ENCODE peak calls at places on chromosomes 11 and 22, in seven cellular contexts. N is brain microvascular endothelial cell, E is tibial nerve, Y is A549, Z is upper lobe of right lung, H is IMR-90, K is HCT116. Q is an unnamed sample.

GRCh38 chr11:19076744-19077589 is 16.4 kb upstream of the MRGPRX2 start:
- DNase-seq in E (no peak), K (peak; percentile 31), Y (peak; percentile 39), Z (peak; percentile 71), N (peak; percentile 48), H (peak; percentile 19), Q (no peak)

GRCh38 chr11:104946907-104947306 is 21.5 kb downstream of the CASP4 start:
- DNase-seq in H (peak; percentile 59), Y (peak; percentile 45), E (no peak), N (peak; percentile 47), K (peak; percentile 35), Z (no peak), Q (peak; percentile 18)

GRCh38 chr22:49777569-49778250 is 50.0 kb downstream of the BRD1 start:
- DNase-seq in E (no peak), Y (no peak), K (no peak), N (no peak), H (no peak), Z (no peak), Q (no peak)

GRCh38 chr11:762421-763072 is 14.7 kb downstream of the GATD1 start:
- DNase-seq in Z (no peak), N (peak; percentile 33), E (no peak), H (peak; percentile 74), K (peak; percentile 72), Y (peak; percentile 71), Q (no peak)

GRCh38 chr22:30826670-30827355 is 132.1 kb downstream of the OSBP2 start:
- DNase-seq in H (no peak), K (no peak), Z (peak; percentile 40), N (no peak), Y (no peak), E (no peak), Q (no peak)

GRCh38 chr22:47878460-47878859 is 1116.0 kb downstream of the TBC1D22A start:
- DNase-seq in N (no peak), Y (no peak), Z (no peak), H (no peak), K (no peak), E (no peak), Q (no peak)

GRCh38 chr11:118295199-118295598 is 9.3 kb upstream of the CD3E start:
- DNase-seq in K (no peak), H (no peak), Y (no peak), N (no peak), E (no peak), Z (no peak), Q (no peak)

GRCh38 chr11:69711824-69712801 is 8.3 kb upstream of the FGF19 start:
- DNase-seq in Y (no peak), E (no peak), K (peak; percentile 75), Z (no peak), N (no peak), H (no peak), Q (no peak)

GRCh38 chr11:61777234-61778090 is 14.9 kb downstream of the TMEM258 start:
- DNase-seq in E (no peak), K (no peak), H (no peak), N (no peak), Z (no peak), Y (no peak), Q (no peak)

GRCh38 chr22:38971202-38971601 is 10.9 kb upstream of the APOBEC3B start:
- DNase-seq in K (no peak), Y (no peak), E (no peak), N (no peak), Z (no peak), H (no peak), Q (no peak)

GRCh38 chr11:67400942-67401494 is 640 bp downstream of the PPP1CA start:
- DNase-seq in H (no peak), N (no peak), K (no peak), Z (no peak), E (no peak), Y (no peak), Q (no peak)

GRCh38 chr11:114079406-114080072 is 20.0 kb downstream of the ZBTB16 start:
- DNase-seq in N (no peak), Y (no peak), E (no peak), Z (no peak), H (no peak), K (no peak), Q (no peak)

GRCh38 chr11:95895815-95896214 is 28.1 kb downstream of the MTMR2 start:
- DNase-seq in K (no peak), N (no peak), E (no peak), H (no peak), Y (no peak), Z (no peak), Q (no peak)

GRCh38 chr22:50473855-50474671 is 772 bp downstream of the SBF1 start:
- DNase-seq in Z (peak; percentile 79), E (no peak), K (no peak), N (peak; percentile 55), Y (no peak), H (peak; percentile 67), Q (no peak)

GRCh38 chr11:37811349-37811748 is 1213.3 kb upstream of the RAG2 start:
- DNase-seq in Z (peak; percentile 42), N (no peak), Y (no peak), E (no peak), H (no peak), K (no peak), Q (no peak)

GRCh38 chr11:95066721-95067041 is at the start of gene SRSF8:
- DNase-seq in Y (no peak), E (no peak), H (no peak), Z (no peak), K (peak; percentile 71), N (no peak), Q (no peak)

GRCh38 chr11:70423523-70424505 is 25.5 kb downstream of the CTTN start:
- DNase-seq in H (peak; percentile 91), N (peak; percentile 94), E (no peak), K (no peak), Z (no peak), Y (peak; percentile 20), Q (no peak)

GRCh38 chr22:19806213-19807160 is 45.9 kb downstream of the TBX1 start:
- DNase-seq in K (peak; percentile 38), E (peak; percentile 26), Y (peak; percentile 42), Z (peak; percentile 87), N (no peak), H (no peak), Q (no peak)

GRCh38 chr22:45302047-45302446 is 7.7 kb upstream of the FAM118A start:
- DNase-seq in Z (no peak), K (no peak), H (peak; percentile 88), Y (peak; percentile 57), E (no peak), N (peak; percentile 67), Q (no peak)

GRCh38 chr11:67252831-67253239 is 13.4 kb upstream of the GRK2 start:
- DNase-seq in Z (no peak), Y (peak; percentile 80), N (peak; percentile 22), H (peak; percentile 36), E (no peak), K (no peak), Q (no peak)

GRCh38 chr11:13216019-13217006 is 61.3 kb upstream of the BMAL1 start:
- DNase-seq in K (peak; percentile 94), N (peak; percentile 97), H (peak; percentile 98), Y (peak; percentile 90), Z (no peak), E (no peak), Q (no peak)

GRCh38 chr11:133951484-133952198 is 5.1 kb downstream of the IGSF9B start:
- DNase-seq in E (no peak), N (peak; percentile 12), Y (no peak), H (peak; percentile 4), Z (no peak), K (no peak), Q (no peak)

GRCh38 chr11:115333106-115333505 is 171.1 kb downstream of the CADM1 start:
- DNase-seq in E (no peak), K (no peak), H (peak; percentile 65), N (no peak), Z (no peak), Y (no peak), Q (no peak)

GRCh38 chr11:116533186-116533825 is 239.5 kb downstream of the BUD13 start:
- DNase-seq in Y (no peak), E (no peak), K (no peak), H (no peak), Z (peak; percentile 34), N (no peak), Q (no peak)
- TF ChIP-seq CTCF in Y (no peak), E (no peak), K (peak; percentile 5), H (no peak), Z (no peak), N (peak; percentile 2), Q (no peak)

DNA sequence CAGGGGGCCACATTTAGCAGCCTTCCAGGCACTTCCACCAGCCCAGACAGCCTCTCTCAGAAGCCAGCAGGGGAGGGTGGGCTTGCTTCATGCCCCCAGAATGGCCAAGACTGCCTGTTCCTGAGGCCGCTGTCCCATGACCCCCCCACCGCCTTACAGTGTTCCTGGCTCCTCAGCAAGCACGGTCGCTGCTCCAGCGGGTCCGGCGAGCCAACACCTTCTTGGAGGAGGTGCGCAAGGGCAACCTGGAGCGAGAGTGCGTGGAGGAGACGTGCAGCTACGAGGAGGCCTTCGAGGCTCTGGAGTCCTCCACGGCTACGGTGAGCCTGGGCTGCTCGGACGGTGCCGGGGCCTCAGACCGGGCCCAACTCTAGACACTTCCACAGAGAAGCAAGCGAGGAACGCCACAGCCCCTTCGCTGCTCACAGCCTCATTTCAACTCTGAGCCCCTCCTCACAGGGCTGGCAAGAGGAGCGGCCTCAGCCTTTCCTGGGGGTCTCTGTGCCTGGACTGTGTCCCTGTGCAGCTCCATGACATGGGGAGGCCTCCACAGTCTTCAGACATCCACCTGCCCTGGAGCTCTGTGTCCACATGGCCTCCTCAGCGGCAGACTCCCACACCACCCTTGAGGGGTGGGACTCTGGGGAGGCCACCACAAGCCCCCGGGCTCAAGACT is 668 bp downstream of the F2 start:
- DNase-seq in E (no peak), H (no peak), K (no peak), Z (no peak), N (no peak), Y (no peak), Q (no peak)
- H3K4me3 ChIP-seq in E (no peak overlapping the region), H (no peak overlapping the region), K (no peak overlapping the region), Z (no peak overlapping the region), N (no peak overlapping the region), Y (no peak overlapping the region), Q (no peak overlapping the region)

GRCh38 chr11:130198292-130198691 is 38.7 kb downstream of the ST14 start:
- DNase-seq in N (no peak), Y (no peak), K (no peak), E (no peak), Z (no peak), H (no peak), Q (no peak)

GRCh38 chr11:130201026-130201425 is 41.4 kb downstream of the ST14 start:
- DNase-seq in K (no peak), Z (no peak), Y (no peak), E (no peak), N (no peak), H (no peak), Q (no peak)

GRCh38 chr11:130197386-130198035 is 37.9 kb downstream of the ST14 start:
- DNase-seq in H (no peak), E (no peak), Z (no peak), K (no peak), Y (no peak), N (no peak), Q (no peak)

GRCh38 chr11:130199792-130200191 is 40.2 kb downstream of the ST14 start:
- DNase-seq in N (no peak), E (no peak), H (no peak), Z (no peak), K (no peak), Y (no peak), Q (no peak)

GRCh38 chr11:130198964-130199363 is 39.4 kb downstream of the ST14 start:
- DNase-seq in N (no peak), Z (no peak), H (no peak), E (no peak), K (no peak), Y (no peak), Q (no peak)
- TF ChIP-seq CTCF in N (peak; percentile 21), Z (no peak), H (no peak), E (no peak), K (no peak), Y (no peak), Q (peak; percentile 5)

GRCh38 chr11:9613118-9613829 is 39.8 kb downstream of the WEE1 start:
- DNase-seq in K (peak; percentile 92), E (peak; percentile 88), N (peak; percentile 95), Z (peak; percentile 95), Y (peak; percentile 97), H (peak; percentile 98), Q (peak; percentile 68)
- H3K4me3 ChIP-seq in K (peak overlapping the region; percentile 42), E (peak overlapping the region; percentile 50), N (peak overlapping the region; percentile 57), Z (peak overlapping the region; percentile 53), Y (peak overlapping the region; percentile 42), H (peak overlapping the region; percentile 7), Q (peak overlapping the region; percentile 40)

Q was measured in GM12864.